ENCODE peak calls at places on chromosomes 16 and 17, in four cellular contexts. N is activated CD4-positive, CD25-positive, alpha-beta regulatory T cell treated with anti-CD3 and anti-CD28 coated beads, Interleukin-2, amount 50 U/mL, for 16 hours; F is NCI-H1694; B is stimulated activated CD4-positive, alpha-beta T cell treated with anti-CD3 and anti-CD28 coated beads, TNF-alpha, amount 100 ng/mL, for 1 hour. Q is an unnamed sample.

GRCh38 chr17:28173071-28173561 is 130.6 kb downstream of the NLK start:
- DNase-seq in N (no peak), F (no peak), B (no peak), Q (no peak)

GRCh38 chr17:64016974-64017373 is 3.5 kb downstream of the ICAM2 start:
- DNase-seq in N (no peak), F (no peak), B (no peak), Q (no peak)

GRCh38 chr17:69501591-69502468 is 87.3 kb downstream of the MAP2K6 start:
- DNase-seq in N (no peak), F (peak; percentile 89), B (no peak), Q (no peak)

GRCh38 chr17:44200478-44201155 is 933 bp upstream of the ATXN7L3 start:
- DNase-seq in N (no peak), F (no peak), B (no peak), Q (no peak)

GRCh38 chr16:85552980-85553435 is 60.1 kb upstream of the GSE1 start:
- DNase-seq in N (no peak), F (no peak), B (no peak), Q (no peak)

GRCh38 chr17:29585080-29585751 is 4.2 kb downstream of the GIT1 start:
- DNase-seq in N (no peak), F (no peak), B (no peak), Q (no peak)

GRCh38 chr16:55372792-55373488 is 48.9 kb downstream of the IRX6 start:
- DNase-seq in N (no peak), F (no peak), B (no peak), Q (no peak)

GRCh38 chr16:85870159-85870558 is 28.8 kb upstream of the IRF8 start:
- DNase-seq in N (no peak), F (no peak), B (no peak), Q (no peak)

GRCh38 chr16:85989863-85990643 is 91.1 kb downstream of the IRF8 start:
- DNase-seq in N (no peak), F (no peak), B (no peak), Q (no peak)

GRCh38 chr16:71722801-71723536 is 1.5 kb downstream of the PHLPP2 start:
- DNase-seq in N (peak; percentile 23), F (no peak), B (peak; percentile 4), Q (peak; percentile 44)

GRCh38 chr16:71723537-71724319 is 773 bp downstream of the PHLPP2 start:
- DNase-seq in N (peak; percentile 54), F (no peak), B (peak; percentile 40), Q (peak; percentile 61)

GRCh38 chr17:76893623-76894358 is 25.6 kb downstream of the MGAT5B start:
- DNase-seq in N (no peak), F (no peak), B (no peak), Q (no peak)

GRCh38 chr17:2289878-2290478 is 13.6 kb downstream of the SMG6 start:
- DNase-seq in N (no peak), F (no peak), B (no peak), Q (no peak)

GRCh38 chr17:43723697-43724359 is 34.8 kb downstream of the SOST start:
- DNase-seq in N (no peak), F (no peak), B (no peak), Q (no peak)

GRCh38 chr17:28500712-28501379 is 5.3 kb upstream of the FOXN1 start:
- DNase-seq in N (no peak), F (peak; percentile 47), B (no peak), Q (no peak)

GRCh38 chr16:9077001-9077809 is 14.2 kb upstream of the HAPSTR1 start:
- DNase-seq in N (no peak), F (no peak), B (no peak), Q (no peak)

GRCh38 chr16:64982581-64982980 is 139.3 kb downstream of the CDH11 start:
- DNase-seq in N (no peak), F (no peak), B (no peak), Q (no peak)

GRCh38 chr17:39401412-39402278 is at the start of gene FBXL20:
- DNase-seq in N (peak; percentile 85), F (peak; percentile 82), B (peak; percentile 83), Q (peak; percentile 90)

GRCh38 chr16:90009172-90009899 is 9.9 kb downstream of the DBNDD1 start:
- DNase-seq in N (no peak), F (no peak), B (no peak), Q (no peak)

GRCh38 chr17:1179635-1180433 is at the start of gene ABR:
- DNase-seq in N (peak; percentile 19), F (no peak), B (peak; percentile 23), Q (no peak)

GRCh38 chr16:88495268-88495772 is 42.2 kb downstream of the ZFPM1 start:
- DNase-seq in N (no peak), F (no peak), B (no peak), Q (no peak)

GRCh38 chr17:66904760-66905637 is 59.5 kb upstream of the CACNG4 start:
- DNase-seq in N (no peak), F (no peak), B (no peak), Q (no peak)

GRCh38 chr16:11560701-11561439 is 25.8 kb downstream of the LITAF start:
- DNase-seq in N (peak; percentile 31), F (no peak), B (peak; percentile 35), Q (peak; percentile 34)

GRCh38 chr16:26643519-26643918 is 423.2 kb upstream of the C16orf82 start:
- DNase-seq in N (no peak), F (no peak), B (no peak), Q (no peak)

GRCh38 chr17:29608986-29609385 is 13.7 kb downstream of the CORO6 start:
- DNase-seq in N (no peak), F (no peak), B (no peak), Q (no peak)

GRCh38 chr17:56290486-56291118 is 137.3 kb downstream of the ANKFN1 start:
- DNase-seq in N (no peak), F (no peak), B (no peak), Q (no peak)

GRCh38 chr16:30846649-30847402 is 47.1 kb downstream of the BCL7C start:
- DNase-seq in N (no peak), F (no peak), B (no peak), Q (no peak)

GRCh38 chr16:53826658-53827057 is 122.7 kb downstream of the FTO start:
- DNase-seq in N (no peak), F (no peak), B (no peak), Q (no peak)

GRCh38 chr17:40346768-40347154 is 17.8 kb downstream of the GJD3 start:
- DNase-seq in N (no peak), F (no peak), B (no peak), Q (no peak)

GRCh38 chr17:73613947-73614655 is 30.1 kb downstream of the SDK2 start:
- DNase-seq in N (no peak), F (no peak), B (no peak), Q (no peak)

GRCh38 chr16:59192551-59193199 is 458.6 kb upstream of the GOT2 start:
- DNase-seq in N (no peak), F (no peak), B (no peak), Q (no peak)

GRCh38 chr17:31329221-31329620 is 7.8 kb upstream of the EVI2A start:
- DNase-seq in N (no peak), F (no peak), B (no peak), Q (no peak)

GRCh38 chr16:30052671-30053372 is 12.7 kb upstream of the ALDOA start:
- DNase-seq in N (peak; percentile 81), F (peak; percentile 33), B (peak; percentile 73), Q (peak; percentile 79)

GRCh38 chr17:51036084-51036483 is 84.6 kb downstream of the SPAG9 start:
- DNase-seq in N (no peak), F (no peak), B (no peak), Q (no peak)